ENCODE peak calls at places on chromosomes 4 and X, in four cellular contexts. K, S, O and P are unnamed samples.

GRCh38 chr4:72858328-72858727 is 211.2 kb downstream of the COX18 start:
- DNase-seq in S (no peak), K (no peak), O (no peak), P (no peak)

GRCh38 chr4:59612235-59612634 is 1587.9 kb upstream of the ADGRL3 start:
- DNase-seq in S (no peak), O (no peak), K (no peak), P (no peak)

GRCh38 chr4:152860057-152860456 is 76.1 kb upstream of the FHDC1 start:
- DNase-seq in O (no peak), S (no peak), K (no peak), P (no peak)

GRCh38 chr4:127788517-127788916 is 6.4 kb downstream of the HSPA4L start:
- DNase-seq in S (no peak), O (no peak), K (no peak), P (no peak)

GRCh38 chr4:150889306-150889705 is 125.8 kb downstream of the LRBA start:
- DNase-seq in O (no peak), K (no peak), S (no peak), P (no peak)

GRCh38 chr4:121308828-121309227 is 72.0 kb downstream of the QRFPR start:
- DNase-seq in K (no peak), S (no peak), O (no peak), P (no peak)

GRCh38 chr4:79551555-79551954 is 143.5 kb upstream of the GK2 start:
- DNase-seq in K (no peak), O (no peak), S (no peak), P (no peak)

GRCh38 chrX:67939270-67939669 is 395.4 kb downstream of the AR start:
- DNase-seq in K (no peak), S (no peak), O (no peak), P (no peak)

GRCh38 chrX:71609095-71609750 is 9.1 kb downstream of the CXCR3 start:
- DNase-seq in S (no peak), K (no peak), O (no peak), P (no peak)

GRCh38 chrX:85685843-85686242 is 306.4 kb upstream of the POF1B start:
- DNase-seq in S (no peak), O (no peak), K (no peak), P (no peak)

GRCh38 chr4:33482773-33483172 is 2761.5 kb downstream of the ARAP2 start:
- DNase-seq in O (no peak), K (no peak), S (no peak), P (no peak)

GRCh38 chr4:150867148-150867547 is 147.9 kb downstream of the LRBA start:
- DNase-seq in K (no peak), S (peak; percentile 84), O (no peak), P (peak; percentile 87)

GRCh38 chr4:100778431-100778830 is 260.6 kb upstream of the EMCN start:
- DNase-seq in S (no peak), O (no peak), K (no peak), P (no peak)

GRCh38 chrX:129556806-129557315 is 16.8 kb downstream of the OCRL start:
- DNase-seq in S (no peak), O (no peak), K (no peak), P (no peak)

GRCh38 chr4:152045781-152046571 is 285.2 kb upstream of the GATB start:
- DNase-seq in K (no peak), S (peak; percentile 21), O (no peak), P (no peak)

GRCh38 chr4:74632634-74633033 is 161.7 kb downstream of the BTC start:
- DNase-seq in K (no peak), S (peak; percentile 99), O (no peak), P (peak; percentile 72)

GRCh38 chr4:22532896-22533295 is 17.0 kb upstream of the ADGRA3 start:
- DNase-seq in O (no peak), S (no peak), K (no peak), P (no peak)

GRCh38 chrX:119728487-119728886 is 29.9 kb upstream of the SOWAHD start:
- DNase-seq in S (no peak), K (no peak), O (no peak), P (no peak)

GRCh38 chr4:184191267-184191666 is 26.4 kb downstream of the ENPP6 start:
- DNase-seq in K (no peak), S (no peak), O (no peak), P (no peak)

GRCh38 chrX:111823068-111823467 is 52.9 kb upstream of the TRPC5OS start:
- DNase-seq in O (no peak), K (no peak), S (no peak), P (no peak)

GRCh38 chr4:4334798-4335520 is 44.9 kb downstream of the ZBTB49 start:
- DNase-seq in S (peak; percentile 52), K (no peak), O (peak; percentile 32), P (no peak)

GRCh38 chrX:55489315-55490009 is at the start of gene USP51:
- DNase-seq in K (no peak), O (peak; percentile 82), S (peak; percentile 31), P (no peak)

GRCh38 chr4:139560396-139561084 is 4.5 kb upstream of the SETD7 start:
- DNase-seq in K (no peak), O (no peak), S (peak; percentile 13), P (no peak)

GRCh38 chr4:113436360-113436759 is 325.2 kb downstream of the CAMK2D start:
- DNase-seq in K (no peak), S (peak; percentile 93), O (no peak), P (no peak)

GRCh38 chr4:1300466-1301455 is 11.1 kb downstream of the MAEA start:
- DNase-seq in K (no peak), O (peak; percentile 79), S (no peak), P (no peak)
- H3K27ac ChIP-seq in K (no peak overlapping the region), O (peak overlapping the region; percentile 42), S (no peak overlapping the region), P (peak overlapping the region; percentile 67)

GRCh38 chr4:117575850-117576249 is 458.4 kb upstream of the NDST3 start:
- DNase-seq in S (no peak), O (no peak), K (no peak), P (no peak)

GRCh38 chr4:117577686-117578085 is 456.6 kb upstream of the NDST3 start:
- DNase-seq in O (no peak), K (no peak), S (no peak), P (no peak)

GRCh38 chr4:117574085-117574484 is 460.2 kb upstream of the NDST3 start:
- DNase-seq in K (no peak), S (no peak), O (no peak), P (no peak)
- TF ChIP-seq POLR2AphosphoS5 in K (no peak), S (no peak), O (no peak), P (no peak)

DNA sequence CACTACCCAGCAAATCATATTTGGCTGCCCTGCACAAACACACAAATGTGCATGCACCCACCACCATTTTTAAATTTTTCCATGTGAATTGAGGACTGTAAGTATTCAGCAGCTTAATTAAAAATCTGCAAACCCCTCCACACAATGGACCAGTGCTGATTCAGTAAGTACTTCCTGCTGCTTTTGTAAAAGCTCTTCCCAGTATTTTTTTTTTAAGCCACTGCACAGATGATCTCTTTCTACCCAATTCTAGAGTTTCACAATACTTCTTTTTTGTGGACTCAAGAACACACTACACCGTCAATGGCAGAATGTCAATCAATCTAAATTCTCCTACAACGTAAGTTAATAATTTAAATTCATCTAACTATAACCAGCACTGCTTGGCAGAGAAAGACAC is 26.5 kb downstream of the SH3RF1 start:
- DNase-seq in K (no peak), O (no peak), S (peak; percentile 51), P (no peak)
- H3K27ac ChIP-seq in K (peak overlapping the region; percentile 42), O (no peak overlapping the region), S (no peak overlapping the region), P (no peak overlapping the region)

DNA sequence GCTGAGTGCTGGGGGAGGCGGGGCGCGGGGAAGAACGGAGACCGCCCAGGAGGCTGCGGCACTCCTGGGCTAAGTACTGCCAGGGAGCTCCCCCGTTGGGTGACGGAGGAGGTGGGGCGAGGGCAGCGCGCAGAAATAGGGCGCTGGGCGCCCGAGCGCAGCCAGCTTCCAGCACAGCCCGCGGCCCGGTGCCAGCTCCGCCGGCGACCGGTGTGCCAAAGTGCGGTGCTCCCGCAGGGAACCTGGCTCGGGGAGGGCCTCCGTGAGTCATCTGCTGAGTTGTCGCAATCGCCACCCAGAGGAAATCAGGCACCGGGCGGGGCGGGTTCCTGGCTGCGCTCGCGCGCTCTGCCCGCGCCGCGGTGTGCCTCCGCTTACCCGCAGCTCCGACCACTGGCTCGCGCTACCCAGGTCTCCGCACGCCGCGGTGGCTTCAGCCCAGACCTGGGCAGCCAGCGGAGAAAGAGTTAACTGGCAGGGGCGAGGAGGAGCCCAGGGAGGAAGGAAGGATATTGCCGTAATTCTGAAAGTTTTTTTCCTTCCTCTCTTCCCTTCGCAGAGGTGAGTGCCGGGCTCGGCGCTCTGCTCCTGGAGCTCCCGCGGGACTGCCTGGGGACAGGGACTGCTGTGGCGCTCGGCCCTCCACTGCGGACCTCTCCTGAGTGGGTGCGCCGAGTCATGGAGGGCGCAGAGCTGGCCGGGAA is at the start of gene GPAT3:
- DNase-seq in K (peak; percentile 73), O (peak; percentile 91), S (peak; percentile 44), P (no peak)
- TF ChIP-seq POLR2AphosphoS5 in K (no peak), O (peak; percentile 64), S (peak; percentile 64), P (peak; percentile 30)

GRCh38 chrX:153492543-153492942 is 2.2 kb upstream of the BGN start:
- DNase-seq in S (no peak), K (no peak), O (no peak), P (no peak)

GRCh38 chrX:153493085-153493484 is 1.7 kb upstream of the BGN start:
- DNase-seq in S (no peak), K (no peak), O (no peak), P (no peak)

GRCh38 chrX:153492153-153492454 is 2.7 kb upstream of the BGN start:
- DNase-seq in K (no peak), S (no peak), O (no peak), P (no peak)

GRCh38 chrX:153490217-153490616 is 4.6 kb upstream of the BGN start:
- DNase-seq in S (no peak), K (no peak), O (no peak), P (no peak)

DNA sequence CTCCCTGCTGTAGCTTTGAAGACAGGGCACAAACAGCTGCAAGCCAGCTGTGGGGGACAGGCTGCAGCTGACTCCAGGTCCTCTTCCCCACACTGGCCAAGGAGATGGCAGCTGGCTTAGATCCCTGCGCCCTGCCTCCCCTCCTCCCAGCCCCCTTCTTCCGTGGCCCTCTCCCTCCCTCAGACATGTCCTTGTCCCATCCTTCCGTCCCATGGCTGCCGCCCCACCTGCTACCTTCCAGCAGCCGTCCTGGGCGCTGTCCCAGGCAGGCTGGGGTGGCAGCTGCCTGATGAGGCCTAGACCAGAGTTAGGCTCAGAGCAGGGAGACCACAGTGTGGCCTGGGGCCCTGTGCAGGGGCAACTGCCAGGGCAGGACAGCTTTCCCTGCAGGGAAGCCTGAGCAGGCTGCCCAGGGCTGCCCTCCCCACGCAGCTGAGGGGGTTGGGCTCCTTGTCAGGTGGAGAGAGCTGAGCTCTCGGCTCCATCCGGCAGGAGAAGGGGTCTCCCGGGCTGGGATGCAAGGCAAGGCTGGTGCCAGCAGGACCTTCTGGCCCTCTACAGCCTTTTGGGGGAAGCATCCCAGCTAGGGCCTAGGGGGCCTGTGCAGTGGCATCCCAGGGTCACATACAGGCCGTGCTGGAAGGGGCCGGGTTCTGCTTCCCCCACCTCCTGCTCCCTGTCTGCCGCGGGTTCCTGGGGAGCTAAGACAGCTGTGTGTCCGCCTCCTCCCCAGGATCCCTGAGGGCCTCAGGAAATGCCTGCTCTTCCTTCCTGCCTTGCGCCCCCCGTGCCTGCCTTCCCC is 3.2 kb upstream of the BGN start:
- DNase-seq in K (no peak), S (no peak), O (no peak), P (no peak)
- H3K27ac ChIP-seq in K (no peak overlapping the region), S (peak overlapping the region; percentile 43), O (peak overlapping the region; percentile 7), P (peak overlapping the region; percentile 25)

DNA sequence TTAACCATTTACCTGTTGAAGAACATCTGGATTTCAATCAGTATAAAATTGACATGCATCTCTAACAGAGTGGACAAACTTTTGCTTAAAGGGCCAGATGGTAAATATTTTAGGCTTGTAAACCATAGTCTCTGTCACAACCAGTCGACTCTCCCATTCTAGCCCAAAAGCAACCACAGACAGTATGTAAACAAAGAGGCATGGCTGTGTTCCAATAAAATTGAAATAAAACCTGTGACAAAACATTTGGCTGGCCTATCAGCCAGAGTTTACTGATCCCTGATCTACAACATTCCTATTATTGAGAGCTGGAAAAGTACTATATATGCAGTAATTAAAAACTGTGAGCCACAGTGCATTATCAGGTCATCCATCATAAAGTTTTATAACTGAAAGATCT is 3.2 kb downstream of the CENPC start:
- DNase-seq in S (no peak), K (no peak), O (no peak), P (no peak)
- TF ChIP-seq POLR2AphosphoS5 in S (no peak), K (no peak), O (no peak), P (no peak)